ENCODE peak calls at places on chromosome 7, in four cellular contexts. I is pancreas, Y is astrocyte of the cerebellum, U is MM.1S. P is an unnamed sample.

GRCh38 chr7:93021748-93022147 is 96.0 kb downstream of the SAMD9 start:
- DNase-seq in I (no peak), Y (no peak), U (no peak), P (no peak)

GRCh38 chr7:1434891-1435670 is 24.2 kb downstream of the MICALL2 start:
- DNase-seq in I (no peak), Y (no peak), U (no peak), P (no peak)

GRCh38 chr7:87506243-87507180 is 31.0 kb upstream of the ABCB4 start:
- DNase-seq in I (no peak), Y (peak), U (peak), P (no peak)

GRCh38 chr7:13057462-13058200 is 370.2 kb downstream of the ARL4A start:
- DNase-seq in I (no peak), Y (no peak), U (peak), P (no peak)

GRCh38 chr7:65840446-65840845 is 32.4 kb upstream of the VKORC1L1 start:
- DNase-seq in I (peak), Y (no peak), U (no peak), P (peak)

GRCh38 chr7:86904949-86905834 is 154.3 kb downstream of the ELAPOR2 start:
- DNase-seq in I (no peak), Y (no peak), U (peak), P (peak)

GRCh38 chr7:77327067-77327931 is 88.8 kb downstream of the GSAP start:
- DNase-seq in I (no peak), Y (no peak), U (peak), P (no peak)

GRCh38 chr7:77548222-77548621 is 11.1 kb downstream of the PTPN12 start:
- DNase-seq in I (no peak), Y (no peak), U (no peak), P (no peak)

GRCh38 chr7:157224627-157225026 is 85.9 kb downstream of the UBE3C start:
- DNase-seq in I (no peak), Y (no peak), U (no peak), P (peak)

GRCh38 chr7:149104214-149104613 is 13.7 kb upstream of the ZNF786 start:
- DNase-seq in I (no peak), Y (no peak), U (no peak), P (no peak)

GRCh38 chr7:94877731-94878670 is 29.4 kb upstream of the PPP1R9A start:
- DNase-seq in I (no peak), Y (no peak), U (no peak), P (no peak)

GRCh38 chr7:37304926-37305325 is 143.7 kb downstream of the ELMO1 start:
- DNase-seq in I (no peak), Y (no peak), U (no peak), P (no peak)

GRCh38 chr7:112346381-112347060 is 103.7 kb upstream of the IFRD1 start:
- DNase-seq in I (no peak), Y (no peak), U (no peak), P (no peak)

GRCh38 chr7:157019718-157020451 is 9.4 kb upstream of the MNX1 start:
- DNase-seq in I (no peak), Y (no peak), U (no peak), P (no peak)

GRCh38 chr7:27245798-27246691 is 3.4 kb downstream of the EVX1 start:
- DNase-seq in I (no peak), Y (no peak), U (no peak), P (no peak)

GRCh38 chr7:111931016-111931517 is 275.1 kb downstream of the DOCK4 start:
- DNase-seq in I (no peak), Y (peak), U (no peak), P (no peak)

GRCh38 chr7:98251844-98252639 is at the start of gene TECPR1:
- DNase-seq in I (peak), Y (peak), U (peak), P (peak)

GRCh38 chr7:112252141-112252540 is 45.6 kb downstream of the ZNF277 start:
- DNase-seq in I (no peak), Y (no peak), U (no peak), P (no peak)

GRCh38 chr7:29564455-29565185 is 985 bp downstream of the PRR15 start:
- DNase-seq in I (peak), Y (no peak), U (peak), P (no peak)

GRCh38 chr7:158257516-158258410 is 329.9 kb downstream of the PTPRN2 start:
- DNase-seq in I (no peak), Y (no peak), U (no peak), P (no peak)

GRCh38 chr7:80699656-80700318 is 61.3 kb downstream of the CD36 start:
- DNase-seq in I (no peak), Y (no peak), U (no peak), P (no peak)

GRCh38 chr7:150338166-150338829 is 3.1 kb downstream of the RARRES2 start:
- DNase-seq in I (no peak), Y (no peak), U (no peak), P (no peak)

GRCh38 chr7:148161771-148162170 is 428.8 kb upstream of the C7orf33 start:
- DNase-seq in I (no peak), Y (no peak), U (no peak), P (no peak)

GRCh38 chr7:15214981-15215380 is 312.4 kb upstream of the DGKB start:
- DNase-seq in I (no peak), Y (no peak), U (no peak), P (no peak)

GRCh38 chr7:128726031-128726430 is 13.1 kb upstream of the CALU start:
- DNase-seq in I (no peak), Y (no peak), U (no peak), P (no peak)

GRCh38 chr7:954330-955238 is at the start of gene ADAP1:
- DNase-seq in I (no peak), Y (no peak), U (no peak), P (no peak)

GRCh38 chr7:11835260-11835659 is 3.3 kb upstream of the THSD7A start:
- DNase-seq in I (no peak), Y (no peak), U (no peak), P (no peak)

GRCh38 chr7:5428470-5429252 is 5.0 kb upstream of the TNRC18 start:
- DNase-seq in I (peak), Y (peak), U (no peak), P (no peak)

GRCh38 chr7:87091487-87092066 is 32.1 kb upstream of the ELAPOR2 start:
- DNase-seq in I (no peak), Y (no peak), U (no peak), P (no peak)

GRCh38 chr7:27189560-27190283 is 4.7 kb upstream of the HOXA11 start:
- DNase-seq in I (no peak), Y (no peak), U (no peak), P (no peak)

GRCh38 chr7:25389489-25390106 is 161.3 kb upstream of the NPVF start:
- DNase-seq in I (peak), Y (peak), U (peak), P (peak)

GRCh38 chr7:42017356-42017986 is 219.5 kb downstream of the GLI3 start:
- DNase-seq in I (no peak), Y (no peak), U (peak), P (no peak)

GRCh38 chr7:69714886-69715571 is 116.8 kb downstream of the AUTS2 start:
- DNase-seq in I (no peak), Y (peak), U (no peak), P (no peak)

GRCh38 chr7:94270772-94271171 is 123.9 kb upstream of the COL1A2 start:
- DNase-seq in I (no peak), Y (no peak), U (no peak), P (no peak)

DNA sequence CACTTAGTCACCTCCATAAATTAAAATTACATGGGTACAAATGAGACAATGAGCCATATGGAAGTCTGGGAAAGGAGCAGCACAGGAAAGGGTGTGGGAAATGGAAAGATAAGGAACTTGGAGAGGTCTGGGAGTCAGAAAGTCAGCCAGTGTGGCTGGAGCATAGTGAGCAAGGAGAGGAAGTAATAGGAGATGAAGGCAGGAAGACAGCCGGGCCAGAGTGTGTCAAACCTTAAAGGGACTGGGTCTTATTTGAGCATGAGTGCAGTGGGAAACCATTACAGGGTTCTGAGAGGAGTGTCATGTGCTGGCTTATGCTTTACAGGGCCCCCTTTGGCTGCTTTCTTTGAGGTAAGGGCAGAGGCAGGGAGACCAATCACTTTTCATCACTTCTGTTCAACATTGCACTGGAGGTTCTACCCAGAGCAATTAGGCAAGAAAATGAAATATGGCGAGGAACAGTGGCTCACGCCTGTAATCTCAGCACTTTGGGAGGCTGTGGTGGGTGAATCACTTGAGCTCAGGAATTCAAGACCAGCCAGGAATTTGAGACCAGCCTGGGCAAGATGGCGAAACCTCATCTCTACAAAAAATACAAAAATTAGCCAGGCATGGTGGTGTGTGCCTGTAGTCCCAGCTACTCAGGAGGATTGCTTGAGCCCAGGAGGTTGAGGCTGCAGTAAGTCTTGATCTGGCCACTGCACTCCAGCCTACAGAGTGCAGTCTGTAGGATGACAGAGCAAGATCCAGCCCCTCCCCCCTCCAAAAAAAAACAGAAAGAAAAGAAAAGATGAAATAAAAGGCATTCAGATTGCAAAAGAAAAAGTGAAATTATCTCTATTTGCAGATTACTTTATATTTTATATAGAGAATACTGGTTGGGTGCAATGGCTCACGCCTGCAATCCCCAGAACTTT is 21.0 kb upstream of the ZMIZ2 start:
- DNase-seq in I (no peak), Y (peak), U (no peak), P (no peak)
- H3K4me3 ChIP-seq in I (no peak), Y (no peak), U (no peak), P (no peak)

GRCh38 chr7:122827763-122828162 is 58.5 kb downstream of the CADPS2 start:
- DNase-seq in I (no peak), Y (no peak), U (no peak), P (no peak)

GRCh38 chr7:122833888-122834570 is 52.2 kb downstream of the CADPS2 start:
- DNase-seq in I (no peak), Y (no peak), U (no peak), P (no peak)

GRCh38 chr7:122829962-122830361 is 56.3 kb downstream of the CADPS2 start:
- DNase-seq in I (no peak), Y (no peak), U (no peak), P (no peak)
- H3K4me3 ChIP-seq in I (no peak), Y (no peak), U (no peak), P (no peak)

DNA sequence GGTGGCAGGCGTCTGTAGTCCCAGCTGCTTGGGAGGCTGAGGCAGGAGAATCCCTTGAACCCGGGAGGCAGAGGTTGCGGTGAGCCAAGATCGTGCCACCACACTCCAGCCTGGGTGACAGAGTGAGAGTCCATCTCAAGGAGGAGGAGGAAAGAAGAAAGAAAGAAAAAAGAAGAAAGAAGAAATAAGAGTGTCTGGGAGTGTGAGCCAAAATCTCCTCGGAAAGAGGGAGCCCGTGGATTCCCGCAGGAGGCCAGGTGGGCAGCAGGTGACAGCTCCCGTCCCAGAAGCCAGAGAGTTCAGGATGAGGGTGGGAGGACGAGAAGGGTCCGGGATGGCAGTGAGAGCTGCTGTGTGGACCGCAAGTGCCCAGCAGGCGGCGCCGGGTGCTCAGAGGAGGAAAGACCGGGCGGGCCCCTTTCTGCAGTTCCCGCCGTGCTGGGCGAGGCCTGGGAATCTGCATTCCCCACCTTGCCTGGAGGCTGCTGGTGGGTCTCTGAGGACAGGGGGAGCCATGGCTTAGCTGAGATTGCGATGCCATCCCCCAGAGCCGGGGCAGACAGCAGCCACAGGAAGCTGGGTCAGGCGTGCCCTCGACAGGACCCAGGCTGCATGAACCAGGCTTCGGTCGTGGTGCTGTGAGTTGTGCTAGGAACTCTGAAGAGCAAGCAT is 17.1 kb upstream of the AMZ1 start:
- DNase-seq in I (no peak), Y (peak), U (peak), P (peak)
- H3K4me3 ChIP-seq in I (no peak), Y (no peak), U (no peak), P (no peak)

GRCh38 chr7:105269397-105269796 is 119.3 kb downstream of the SRPK2 start:
- DNase-seq in I (no peak), Y (no peak), U (no peak), P (no peak)

GRCh38 chr7:105267244-105267643 is 121.5 kb downstream of the SRPK2 start:
- DNase-seq in I (no peak), Y (no peak), U (peak), P (peak)

GRCh38 chr7:105268511-105269392 is 120.0 kb downstream of the SRPK2 start:
- DNase-seq in I (no peak), Y (peak), U (peak), P (peak)

GRCh38 chr7:105270117-105270516 is 118.6 kb downstream of the SRPK2 start:
- DNase-seq in I (no peak), Y (no peak), U (no peak), P (no peak)

DNA sequence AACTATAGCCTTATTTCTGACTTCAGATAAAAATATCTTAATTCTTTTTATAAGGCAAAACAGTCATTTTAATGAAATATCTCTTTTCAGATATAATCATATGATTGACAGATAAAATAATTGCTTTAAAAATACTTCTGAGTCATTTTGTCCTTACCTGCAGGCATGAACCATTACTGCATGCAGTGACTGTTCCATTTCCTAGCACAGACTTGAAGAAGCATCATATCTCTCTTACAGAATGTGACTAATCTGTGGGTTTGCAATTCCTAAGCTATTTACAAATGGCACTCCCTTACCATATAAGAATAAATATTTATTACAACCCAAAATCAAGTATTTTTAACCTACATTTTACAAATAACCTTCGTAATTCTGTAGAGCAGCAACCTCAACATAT is 120.7 kb downstream of the SRPK2 start:
- DNase-seq in I (no peak), Y (peak), U (no peak), P (no peak)
- H3K4me3 ChIP-seq in I (peak), Y (peak), U (peak), P (peak)

GRCh38 chr7:90945104-90945752 is 319.0 kb upstream of the FZD1 start:
- DNase-seq in I (no peak), Y (peak), U (no peak), P (no peak)
- H3K4me3 ChIP-seq in I (no peak), Y (no peak), U (no peak), P (no peak)

GRCh38 chr7:47148541-47149207 is 433.2 kb downstream of the TNS3 start:
- DNase-seq in I (no peak), Y (no peak), U (no peak), P (no peak)
- H3K4me3 ChIP-seq in I (no peak), Y (no peak), U (no peak), P (no peak)

GRCh38 chr7:50304158-50304910 is at the start of gene IKZF1:
- DNase-seq in I (peak), Y (no peak), U (peak), P (peak)
- H3K4me3 ChIP-seq in I (peak), Y (peak), U (peak), P (peak)

DNA sequence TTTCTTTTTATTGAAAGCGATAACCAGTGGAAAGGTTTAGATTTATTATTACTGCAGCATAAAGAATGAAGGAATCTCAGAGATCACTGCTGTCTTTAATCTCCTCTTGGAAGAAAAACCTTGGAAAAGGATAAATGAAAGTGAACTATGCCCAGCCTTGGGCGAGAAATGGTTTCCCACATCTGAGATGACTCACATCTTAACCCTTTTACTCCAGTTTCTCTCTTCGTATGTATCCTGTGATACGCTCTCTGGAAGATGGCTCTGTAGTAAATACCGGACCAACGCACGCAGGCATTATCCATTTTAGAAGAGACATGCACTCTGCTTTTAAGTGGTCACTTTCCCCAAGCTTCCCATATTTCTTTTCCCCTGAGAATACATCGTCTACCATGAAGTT is 207.3 kb upstream of the BMPER start:
- DNase-seq in I (no peak), Y (no peak), U (no peak), P (no peak)
- H3K4me3 ChIP-seq in I (no peak), Y (no peak), U (no peak), P (no peak)

DNA sequence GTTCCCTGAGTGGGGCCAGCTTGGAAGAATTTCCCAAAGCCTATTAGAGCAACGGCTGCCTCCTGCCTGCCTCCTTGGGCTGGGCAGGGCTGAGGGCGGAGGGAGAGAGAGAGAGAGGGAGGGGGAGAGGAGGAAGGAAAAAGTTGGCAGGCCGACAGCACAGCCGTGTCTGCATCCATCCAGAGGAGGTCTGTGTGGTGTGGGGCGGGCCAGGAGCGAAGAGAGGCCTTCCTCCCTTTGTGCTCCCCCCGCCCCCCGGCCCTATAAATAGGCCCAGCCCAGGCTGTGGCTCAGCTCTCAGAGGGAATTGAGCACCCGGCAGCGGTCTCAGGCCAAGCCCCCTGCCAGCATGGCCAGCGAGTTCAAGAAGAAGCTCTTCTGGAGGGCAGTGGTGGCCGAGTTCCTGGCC is at the start of gene AQP1:
- DNase-seq in I (peak), Y (peak), U (no peak), P (no peak)
- H3K4me3 ChIP-seq in I (peak), Y (no peak), U (no peak), P (no peak)

DNA sequence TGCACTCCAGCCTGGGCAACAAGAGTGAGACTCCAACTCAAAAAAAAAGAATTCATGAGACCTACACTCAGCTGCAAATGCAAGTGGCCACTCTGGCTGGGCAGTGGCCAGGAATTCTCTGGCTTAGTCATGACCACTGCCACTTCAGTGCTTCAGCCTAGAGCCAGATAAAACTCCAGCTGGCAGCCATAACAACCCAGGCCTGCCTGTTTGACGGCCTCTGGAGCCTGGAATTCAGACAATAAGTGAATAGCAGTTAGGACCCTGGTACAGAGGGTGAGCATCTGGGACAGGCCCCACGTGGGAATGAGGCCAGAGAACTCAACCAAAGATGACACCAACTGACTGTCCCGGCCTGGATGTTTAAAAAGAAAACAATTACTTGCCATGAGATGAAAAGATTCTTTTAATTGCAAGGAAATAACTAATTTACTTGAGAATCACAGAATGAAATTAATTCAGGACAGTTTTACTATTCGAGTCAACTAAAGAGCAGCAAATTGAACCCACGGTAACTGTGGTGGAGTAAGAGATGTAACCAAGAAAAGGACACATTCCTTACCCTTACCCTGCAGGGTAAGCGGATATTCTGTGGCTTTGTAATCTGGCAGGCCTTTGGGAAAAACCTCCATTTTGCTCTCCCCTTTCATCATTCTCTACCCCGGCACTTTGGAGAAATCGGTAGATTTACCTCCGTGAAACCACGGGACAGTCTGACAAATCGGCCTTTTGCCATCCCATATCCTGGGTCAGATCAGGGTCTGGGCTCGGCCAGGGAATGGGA is 18.7 kb downstream of the RCC1L start:
- DNase-seq in I (no peak), Y (peak), U (no peak), P (no peak)
- H3K4me3 ChIP-seq in I (no peak), Y (no peak), U (no peak), P (no peak)